ENCODE peak calls at places on chromosomes 6 and 20, in seven cellular contexts. One of them, this sample, is unnamed.

GRCh38 chr20:43941476-43942212 is 27.0 kb downstream of the TOX2 start:
- DNase-seq in H1: no peak
- DNase-seq in H9: no peak
- DNase-seq in IMR-90: peak; percentile 39
- DNase-seq in mesendoderm: no peak
- DNase-seq in mesenchymal stem cell: no peak
- DNase-seq in trophoblast cell: peak; percentile 15
- DNase-seq in this sample: no peak

GRCh38 chr20:44600758-44601562 is 18.6 kb downstream of the PKIG start:
- DNase-seq in H1: no peak
- DNase-seq in H9: no peak
- DNase-seq in IMR-90: peak; percentile 47
- DNase-seq in mesendoderm: no peak
- DNase-seq in mesenchymal stem cell: no peak
- DNase-seq in trophoblast cell: no peak
- DNase-seq in this sample: no peak

GRCh38 chr20:13280609-13281324 is 59.7 kb downstream of the ISM1 start:
- DNase-seq in H1: no peak
- DNase-seq in H9: no peak
- DNase-seq in IMR-90: no peak
- DNase-seq in mesendoderm: no peak
- DNase-seq in mesenchymal stem cell: no peak
- DNase-seq in trophoblast cell: no peak
- DNase-seq in this sample: no peak

GRCh38 chr6:79874531-79875132 is 72.7 kb downstream of the ELOVL4 start:
- DNase-seq in H1: no peak
- DNase-seq in H9: no peak
- DNase-seq in IMR-90: no peak
- DNase-seq in mesendoderm: no peak
- DNase-seq in mesenchymal stem cell: peak; percentile 6
- DNase-seq in trophoblast cell: peak; percentile 63
- DNase-seq in this sample: no peak

GRCh38 chr20:9185511-9185910 is 116.6 kb downstream of the PLCB4 start:
- DNase-seq in H1: no peak
- DNase-seq in H9: no peak
- DNase-seq in IMR-90: peak; percentile 89
- DNase-seq in mesendoderm: peak; percentile 70
- DNase-seq in mesenchymal stem cell: peak; percentile 73
- DNase-seq in trophoblast cell: no peak
- DNase-seq in this sample: no peak

GRCh38 chr6:41021832-41022231 is 17.2 kb downstream of the UNC5CL start:
- DNase-seq in H1: no peak
- DNase-seq in H9: no peak
- DNase-seq in IMR-90: peak; percentile 46
- DNase-seq in mesendoderm: no peak
- DNase-seq in mesenchymal stem cell: peak; percentile 50
- DNase-seq in trophoblast cell: peak; percentile 12
- DNase-seq in this sample: no peak

GRCh38 chr6:124002377-124003081 is 198.9 kb downstream of the NKAIN2 start:
- DNase-seq in H1: no peak
- DNase-seq in H9: no peak
- DNase-seq in IMR-90: no peak
- DNase-seq in mesendoderm: no peak
- DNase-seq in mesenchymal stem cell: no peak
- DNase-seq in trophoblast cell: no peak
- DNase-seq in this sample: no peak

GRCh38 chr6:65566117-65566516 is 140.9 kb downstream of the EYS start:
- DNase-seq in H1: no peak
- DNase-seq in H9: peak; percentile 67
- DNase-seq in IMR-90: no peak
- DNase-seq in mesendoderm: peak; percentile 62
- DNase-seq in mesenchymal stem cell: no peak
- DNase-seq in trophoblast cell: no peak
- DNase-seq in this sample: no peak

GRCh38 chr6:17475845-17476244 is 82.5 kb downstream of the CAP2 start:
- DNase-seq in H1: no peak
- DNase-seq in H9: no peak
- DNase-seq in IMR-90: no peak
- DNase-seq in mesendoderm: no peak
- DNase-seq in mesenchymal stem cell: no peak
- DNase-seq in trophoblast cell: no peak
- DNase-seq in this sample: no peak

GRCh38 chr20:44884907-44885391 is 556 bp upstream of the YWHAB start:
- DNase-seq in H1: no peak
- DNase-seq in H9: no peak
- DNase-seq in IMR-90: no peak
- DNase-seq in mesendoderm: no peak
- DNase-seq in mesenchymal stem cell: no peak
- DNase-seq in trophoblast cell: no peak
- DNase-seq in this sample: no peak

GRCh38 chr6:43095939-43096338 is 19.8 kb downstream of the PTK7 start:
- DNase-seq in H1: no peak
- DNase-seq in H9: peak; percentile 29
- DNase-seq in IMR-90: no peak
- DNase-seq in mesendoderm: peak; percentile 74
- DNase-seq in mesenchymal stem cell: peak; percentile 14
- DNase-seq in trophoblast cell: no peak
- DNase-seq in this sample: no peak

GRCh38 chr6:165926378-165926777 is 241.3 kb downstream of the TBXT start:
- DNase-seq in H1: no peak
- DNase-seq in H9: no peak
- DNase-seq in IMR-90: no peak
- DNase-seq in mesendoderm: no peak
- DNase-seq in mesenchymal stem cell: no peak
- DNase-seq in trophoblast cell: no peak
- DNase-seq in this sample: no peak

GRCh38 chr6:165917576-165917975 is 250.1 kb downstream of the TBXT start:
- DNase-seq in H1: no peak
- DNase-seq in H9: no peak
- DNase-seq in IMR-90: no peak
- DNase-seq in mesendoderm: no peak
- DNase-seq in mesenchymal stem cell: no peak
- DNase-seq in trophoblast cell: no peak
- DNase-seq in this sample: no peak

GRCh38 chr6:165920896-165921671 is 246.6 kb downstream of the TBXT start:
- DNase-seq in H1: no peak
- DNase-seq in H9: no peak
- DNase-seq in IMR-90: peak; percentile 72
- DNase-seq in mesendoderm: no peak
- DNase-seq in mesenchymal stem cell: no peak
- DNase-seq in trophoblast cell: no peak
- DNase-seq in this sample: no peak

GRCh38 chr6:165925474-165926156 is 242.0 kb downstream of the TBXT start:
- DNase-seq in H1: no peak
- DNase-seq in H9: no peak
- DNase-seq in IMR-90: peak; percentile 61
- DNase-seq in mesendoderm: no peak
- DNase-seq in mesenchymal stem cell: no peak
- DNase-seq in trophoblast cell: no peak
- DNase-seq in this sample: no peak

GRCh38 chr6:165922309-165922794 is 245.3 kb downstream of the TBXT start:
- DNase-seq in H1: no peak
- DNase-seq in H9: no peak
- DNase-seq in IMR-90: peak; percentile 83
- DNase-seq in mesendoderm: no peak
- DNase-seq in mesenchymal stem cell: no peak
- DNase-seq in trophoblast cell: no peak
- DNase-seq in this sample: no peak
- H2BK120ac ChIP-seq in H1: no peak overlapping the region
- H2BK120ac ChIP-seq in H9: no peak overlapping the region
- H2BK120ac ChIP-seq in IMR-90: no peak overlapping the region
- H2BK120ac ChIP-seq in mesendoderm: no peak overlapping the region
- H2BK120ac ChIP-seq in mesenchymal stem cell: no peak overlapping the region
- H2BK120ac ChIP-seq in trophoblast cell: no peak overlapping the region
- H2BK120ac ChIP-seq in this sample: no peak overlapping the region

GRCh38 chr6:90049295-90049694 is 155.0 kb downstream of the GJA10 start:
- DNase-seq in H1: no peak
- DNase-seq in H9: no peak
- DNase-seq in IMR-90: no peak
- DNase-seq in mesendoderm: no peak
- DNase-seq in mesenchymal stem cell: no peak
- DNase-seq in trophoblast cell: no peak
- DNase-seq in this sample: no peak
- H2BK120ac ChIP-seq in H1: no peak overlapping the region
- H2BK120ac ChIP-seq in H9: no peak overlapping the region
- H2BK120ac ChIP-seq in IMR-90: no peak overlapping the region
- H2BK120ac ChIP-seq in mesendoderm: no peak overlapping the region
- H2BK120ac ChIP-seq in mesenchymal stem cell: no peak overlapping the region
- H2BK120ac ChIP-seq in trophoblast cell: no peak overlapping the region
- H2BK120ac ChIP-seq in this sample: no peak overlapping the region

DNA sequence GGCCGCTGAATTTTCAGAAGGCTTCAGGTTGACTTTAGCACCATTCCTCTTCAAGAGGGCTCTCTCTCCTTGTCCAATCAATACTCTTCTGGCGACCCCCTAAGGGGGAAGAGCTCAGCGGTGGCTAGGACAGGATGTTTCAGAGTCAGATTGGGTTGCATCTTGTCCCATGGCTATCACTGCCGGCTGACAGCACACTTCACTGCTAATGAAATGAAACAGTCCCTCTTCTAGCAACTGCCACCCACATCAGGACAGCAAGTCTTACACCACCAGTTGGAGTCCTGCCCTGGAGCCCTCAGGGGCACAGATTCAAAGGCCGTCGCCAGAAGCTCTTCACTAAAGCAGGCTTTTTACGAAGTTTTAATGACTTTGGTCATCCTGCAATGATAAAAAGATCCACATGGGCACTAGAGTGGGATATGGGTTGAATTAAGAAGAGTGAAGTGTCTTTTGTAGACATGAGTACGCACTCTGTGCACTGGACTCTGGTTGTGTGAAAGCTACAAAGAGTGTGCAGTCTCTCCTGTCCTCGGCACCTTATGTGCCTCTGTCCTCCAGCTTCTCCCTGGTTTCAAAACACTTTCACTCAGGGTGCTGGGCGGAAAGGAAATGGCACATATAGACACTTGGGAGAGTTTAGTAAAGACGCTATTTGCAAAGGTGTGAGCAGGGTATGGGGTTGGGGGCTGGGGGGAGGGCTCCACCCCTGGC is 66.1 kb upstream of the SLC22A16 start:
- DNase-seq in H1: no peak
- DNase-seq in H9: no peak
- DNase-seq in IMR-90: no peak
- DNase-seq in mesendoderm: peak; percentile 32
- DNase-seq in mesenchymal stem cell: peak; percentile 37
- DNase-seq in trophoblast cell: no peak
- DNase-seq in this sample: no peak
- H2BK120ac ChIP-seq in H1: no peak overlapping the region
- H2BK120ac ChIP-seq in H9: no peak overlapping the region
- H2BK120ac ChIP-seq in IMR-90: no peak overlapping the region
- H2BK120ac ChIP-seq in mesendoderm: no peak overlapping the region
- H2BK120ac ChIP-seq in mesenchymal stem cell: no peak overlapping the region
- H2BK120ac ChIP-seq in trophoblast cell: no peak overlapping the region
- H2BK120ac ChIP-seq in this sample: no peak overlapping the region

GRCh38 chr20:61353996-61354390 is 101.9 kb downstream of the CDH4 start:
- DNase-seq in H1: no peak
- DNase-seq in H9: no peak
- DNase-seq in IMR-90: no peak
- DNase-seq in mesendoderm: no peak
- DNase-seq in mesenchymal stem cell: no peak
- DNase-seq in trophoblast cell: no peak
- DNase-seq in this sample: no peak
- H2BK120ac ChIP-seq in H1: no peak overlapping the region
- H2BK120ac ChIP-seq in H9: no peak overlapping the region
- H2BK120ac ChIP-seq in IMR-90: no peak overlapping the region
- H2BK120ac ChIP-seq in mesendoderm: no peak overlapping the region
- H2BK120ac ChIP-seq in mesenchymal stem cell: no peak overlapping the region
- H2BK120ac ChIP-seq in trophoblast cell: no peak overlapping the region
- H2BK120ac ChIP-seq in this sample: no peak overlapping the region

GRCh38 chr6:156348376-156348775 is 428.8 kb upstream of the ARID1B start:
- DNase-seq in H1: no peak
- DNase-seq in H9: no peak
- DNase-seq in IMR-90: peak; percentile 5
- DNase-seq in mesendoderm: no peak
- DNase-seq in mesenchymal stem cell: no peak
- DNase-seq in trophoblast cell: no peak
- DNase-seq in this sample: no peak
- H2BK120ac ChIP-seq in H1: no peak overlapping the region
- H2BK120ac ChIP-seq in H9: no peak overlapping the region
- H2BK120ac ChIP-seq in IMR-90: peak overlapping the region; percentile 73
- H2BK120ac ChIP-seq in mesendoderm: no peak overlapping the region
- H2BK120ac ChIP-seq in mesenchymal stem cell: no peak overlapping the region
- H2BK120ac ChIP-seq in trophoblast cell: no peak overlapping the region
- H2BK120ac ChIP-seq in this sample: no peak overlapping the region

GRCh38 chr6:34059914-34060313 is 86.0 kb downstream of the GRM4 start:
- DNase-seq in H1: no peak
- DNase-seq in H9: no peak
- DNase-seq in IMR-90: no peak
- DNase-seq in mesendoderm: no peak
- DNase-seq in mesenchymal stem cell: no peak
- DNase-seq in trophoblast cell: no peak
- DNase-seq in this sample: no peak

GRCh38 chr6:34057191-34057590 is 88.7 kb downstream of the GRM4 start:
- DNase-seq in H1: no peak
- DNase-seq in H9: no peak
- DNase-seq in IMR-90: no peak
- DNase-seq in mesendoderm: no peak
- DNase-seq in mesenchymal stem cell: no peak
- DNase-seq in trophoblast cell: no peak
- DNase-seq in this sample: no peak

GRCh38 chr6:34059136-34059731 is 86.7 kb downstream of the GRM4 start:
- DNase-seq in H1: no peak
- DNase-seq in H9: no peak
- DNase-seq in IMR-90: no peak
- DNase-seq in mesendoderm: no peak
- DNase-seq in mesenchymal stem cell: no peak
- DNase-seq in trophoblast cell: no peak
- DNase-seq in this sample: no peak

GRCh38 chr6:34056301-34056700 is 89.6 kb downstream of the GRM4 start:
- DNase-seq in H1: peak; percentile 91
- DNase-seq in H9: peak; percentile 96
- DNase-seq in IMR-90: peak; percentile 35
- DNase-seq in mesendoderm: peak; percentile 85
- DNase-seq in mesenchymal stem cell: no peak
- DNase-seq in trophoblast cell: peak; percentile 62
- DNase-seq in this sample: peak; percentile 60

GRCh38 chr6:34057790-34058189 is 88.1 kb downstream of the GRM4 start:
- DNase-seq in H1: no peak
- DNase-seq in H9: no peak
- DNase-seq in IMR-90: no peak
- DNase-seq in mesendoderm: no peak
- DNase-seq in mesenchymal stem cell: no peak
- DNase-seq in trophoblast cell: no peak
- DNase-seq in this sample: no peak
- H2BK120ac ChIP-seq in H1: no peak overlapping the region
- H2BK120ac ChIP-seq in H9: no peak overlapping the region
- H2BK120ac ChIP-seq in IMR-90: no peak overlapping the region
- H2BK120ac ChIP-seq in mesendoderm: no peak overlapping the region
- H2BK120ac ChIP-seq in mesenchymal stem cell: no peak overlapping the region
- H2BK120ac ChIP-seq in trophoblast cell: no peak overlapping the region
- H2BK120ac ChIP-seq in this sample: no peak overlapping the region

GRCh38 chr6:53794720-53795253 is at the start of gene LRRC1:
- DNase-seq in H1: peak; percentile 99
- DNase-seq in H9: peak; percentile 94
- DNase-seq in IMR-90: peak; percentile 88
- DNase-seq in mesendoderm: peak; percentile 95
- DNase-seq in mesenchymal stem cell: peak; percentile 90
- DNase-seq in trophoblast cell: peak; percentile 97
- DNase-seq in this sample: peak; percentile 95
- H2BK120ac ChIP-seq in H1: no peak within 1 kb of the TSS
- H2BK120ac ChIP-seq in H9: no peak within 1 kb of the TSS
- H2BK120ac ChIP-seq in IMR-90: peak within 1 kb of the TSS; percentile 81
- H2BK120ac ChIP-seq in mesendoderm: no peak within 1 kb of the TSS
- H2BK120ac ChIP-seq in mesenchymal stem cell: peak within 1 kb of the TSS; percentile 58
- H2BK120ac ChIP-seq in trophoblast cell: peak within 1 kb of the TSS; percentile 36
- H2BK120ac ChIP-seq in this sample: no peak within 1 kb of the TSS

This sample was measured in neuronal stem cell.